ENCODE peak calls at places on chromosomes 3 and 15, in six cellular contexts. D is GM10248, V is tibial artery, H is NCI-H1694, W is T-cell, Q is SK-MEL-5. B is an unnamed sample.

GRCh38 chr15:101372149-101372577 is 77.1 kb upstream of the SNRPA1 start:
- DNase-seq in D (no peak), V (peak; percentile 52), H (no peak), W (no peak), Q (no peak), B (no peak)

GRCh38 chr3:126753191-126754160 is 49.4 kb downstream of the CHCHD6 start:
- DNase-seq in D (no peak), V (no peak), H (no peak), W (no peak), Q (no peak), B (no peak)

GRCh38 chr3:15420871-15421270 is 6.5 kb downstream of the METTL6 start:
- DNase-seq in D (no peak), V (no peak), H (no peak), W (no peak), Q (no peak), B (no peak)

GRCh38 chr3:188900421-188900941 is 271.3 kb upstream of the TPRG1 start:
- DNase-seq in D (no peak), V (no peak), H (no peak), W (no peak), Q (no peak), B (no peak)

GRCh38 chr3:193656445-193656844 is 63.4 kb downstream of the OPA1 start:
- DNase-seq in D (no peak), V (no peak), H (no peak), W (no peak), Q (no peak), B (no peak)

GRCh38 chr3:188230962-188231361 is 77.0 kb downstream of the LPP start:
- DNase-seq in D (no peak), V (no peak), H (no peak), W (no peak), Q (no peak), B (no peak)

GRCh38 chr15:48367483-48367882 is 36.3 kb downstream of the DUT start:
- DNase-seq in D (no peak), V (no peak), H (no peak), W (no peak), Q (peak; percentile 7), B (no peak)

GRCh38 chr3:53579636-53580035 is 85.2 kb downstream of the CACNA1D start:
- DNase-seq in D (no peak), V (no peak), H (no peak), W (no peak), Q (no peak), B (no peak)

GRCh38 chr3:13582366-13583250 is 33.7 kb downstream of the FBLN2 start:
- DNase-seq in D (no peak), V (peak; percentile 60), H (no peak), W (no peak), Q (no peak), B (no peak)

GRCh38 chr3:157136647-157137387 is 23.1 kb downstream of the CCNL1 start:
- DNase-seq in D (no peak), V (no peak), H (no peak), W (no peak), Q (no peak), B (no peak)

GRCh38 chr3:58298189-58298588 is 7.9 kb upstream of the RPP14 start:
- DNase-seq in D (no peak), V (no peak), H (no peak), W (no peak), Q (no peak), B (no peak)

GRCh38 chr3:8954938-8955763 is 8.1 kb downstream of the RAD18 start:
- DNase-seq in D (peak; percentile 53), V (no peak), H (no peak), W (no peak), Q (no peak), B (no peak)

GRCh38 chr3:149581681-149582349 is 76.0 kb downstream of the WWTR1 start:
- DNase-seq in D (no peak), V (peak; percentile 82), H (no peak), W (no peak), Q (peak; percentile 94), B (no peak)

GRCh38 chr15:88586401-88587162 is 34.6 kb upstream of the AEN start:
- DNase-seq in D (no peak), V (no peak), H (no peak), W (no peak), Q (peak; percentile 33), B (no peak)

GRCh38 chr3:178170698-178171535 is 365.3 kb upstream of the KCNMB2 start:
- DNase-seq in D (no peak), V (no peak), H (no peak), W (no peak), Q (peak; percentile 15), B (no peak)

GRCh38 chr3:168422843-168423242 is 327.1 kb upstream of the GOLIM4 start:
- DNase-seq in D (no peak), V (no peak), H (no peak), W (no peak), Q (no peak), B (no peak)

GRCh38 chr3:184773341-184774186 is 38.4 kb upstream of the VPS8 start:
- DNase-seq in D (no peak), V (peak; percentile 66), H (no peak), W (no peak), Q (no peak), B (no peak)

GRCh38 chr15:70488002-70488605 is 275.3 kb downstream of the UACA start:
- DNase-seq in D (peak; percentile 73), V (peak; percentile 83), H (peak; percentile 21), W (peak; percentile 51), Q (peak; percentile 77), B (peak; percentile 78)

GRCh38 chr3:54830658-54831057 is 97.2 kb downstream of the LRTM1 start:
- DNase-seq in D (peak; percentile 29), V (no peak), H (peak; percentile 4), W (no peak), Q (peak; percentile 55), B (no peak)

GRCh38 chr3:138093721-138094120 is 21.7 kb downstream of the DZIP1L start:
- DNase-seq in D (no peak), V (no peak), H (no peak), W (no peak), Q (no peak), B (no peak)

GRCh38 chr15:79640206-79640605 is 208.1 kb downstream of the MINAR1 start:
- DNase-seq in D (no peak), V (no peak), H (no peak), W (no peak), Q (no peak), B (no peak)